ENCODE peak calls at places on chromosome 21, in ten cellular contexts. W is mammary epithelial cell, X is lung, R is GM23338, C is foreskin fibroblast, D is cardiac fibroblast, Z is heart right ventricle, Y is AG04450, A is heart left ventricle, E is endothelial cell. L is an unnamed sample.

GRCh38 chr21:28069446-28069845 is 923.2 kb downstream of the LTN1 start:
- DNase-seq in W (peak), E (no peak), C (peak), X (no peak), Y (peak), R (peak), A (no peak), D (peak), Z (no peak), L (peak)

GRCh38 chr21:13368200-13368599 is 241.4 kb upstream of the POTED start:
- DNase-seq in R (no peak), C (no peak), A (no peak), Z (no peak), X (no peak), Y (no peak), E (no peak), W (no peak), D (no peak), L (no peak)

GRCh38 chr21:41170442-41170841 is 2.5 kb downstream of the BACE2 start:
- DNase-seq in R (peak), W (peak), Y (no peak), Z (peak), E (peak), A (peak), X (peak), D (peak), C (peak), L (peak)

GRCh38 chr21:17709266-17709611 is 96.5 kb upstream of the BTG3 start:
- DNase-seq in W (no peak), X (no peak), C (no peak), E (no peak), A (no peak), R (no peak), D (no peak), Z (no peak), Y (no peak), L (no peak)

GRCh38 chr21:17911628-17912027 is 92.5 kb upstream of the C21orf91 start:
- DNase-seq in Z (no peak), R (no peak), X (no peak), A (no peak), E (no peak), Y (no peak), C (peak), W (peak), D (no peak), L (peak)

GRCh38 chr21:28851645-28852044 is 141.0 kb downstream of the LTN1 start:
- DNase-seq in X (no peak), E (no peak), A (no peak), Y (no peak), R (no peak), Z (no peak), W (no peak), C (no peak), D (no peak), L (no peak)

GRCh38 chr21:19181604-19182140 is 778.1 kb upstream of the TMPRSS15 start:
- DNase-seq in R (no peak), A (no peak), W (no peak), C (no peak), D (no peak), X (no peak), E (no peak), Y (no peak), Z (no peak), L (no peak)

GRCh38 chr21:38729745-38730401 is 75.9 kb upstream of the ETS2 start:
- DNase-seq in W (no peak), C (no peak), A (no peak), Y (no peak), D (no peak), E (no peak), X (no peak), R (no peak), Z (no peak), L (no peak)

GRCh38 chr21:39188521-39189139 is 5.4 kb upstream of the PSMG1 start:
- DNase-seq in E (no peak), Z (no peak), Y (no peak), W (no peak), D (no peak), C (peak), A (no peak), X (no peak), R (no peak), L (no peak)

GRCh38 chr21:14956826-14957225 is 108.0 kb downstream of the NRIP1 start:
- DNase-seq in R (no peak), D (peak), Z (no peak), W (no peak), X (no peak), E (no peak), C (peak), Y (peak), A (no peak), L (peak)

GRCh38 chr21:41064325-41064724 is 103.6 kb upstream of the BACE2 start:
- DNase-seq in R (no peak), W (no peak), A (no peak), Y (no peak), X (no peak), C (no peak), E (no peak), Z (no peak), D (no peak), L (no peak)

GRCh38 chr21:33025471-33026298 is at the start of gene OLIG2:
- DNase-seq in W (no peak), A (no peak), Y (no peak), E (peak), X (no peak), C (peak), Z (no peak), R (peak), D (no peak), L (no peak)

GRCh38 chr21:16194851-16195251 is 465.1 kb downstream of the USP25 start:
- DNase-seq in Z (no peak), D (peak), R (no peak), C (peak), E (no peak), A (no peak), Y (no peak), W (peak), X (no peak), L (peak)

GRCh38 chr21:22813201-22813600 is 1815.0 kb downstream of the NCAM2 start:
- DNase-seq in A (no peak), C (no peak), W (no peak), Y (no peak), Z (no peak), E (no peak), X (no peak), D (no peak), R (no peak), L (no peak)

GRCh38 chr21:25862596-25862995 is 127.8 kb downstream of the GABPA start:
- DNase-seq in C (peak), E (no peak), Y (no peak), D (peak), A (no peak), Z (no peak), W (peak), X (no peak), R (peak), L (peak)

GRCh38 chr21:26070822-26071425 is 99.6 kb downstream of the APP start:
- DNase-seq in W (no peak), D (peak), Z (peak), Y (no peak), C (peak), A (no peak), E (no peak), R (peak), X (peak), L (peak)

GRCh38 chr21:30102881-30103280 is 63.7 kb downstream of the CLDN17 start:
- DNase-seq in Y (no peak), W (no peak), E (no peak), C (no peak), Z (no peak), A (no peak), R (no peak), X (no peak), D (no peak), L (no peak)

GRCh38 chr21:15562748-15563147 is 167.0 kb upstream of the USP25 start:
- DNase-seq in D (no peak), X (no peak), E (no peak), Z (no peak), R (no peak), C (no peak), A (no peak), Y (no peak), W (no peak), L (no peak)

GRCh38 chr21:46435786-46436227 is 22.9 kb upstream of the DIP2A start:
- DNase-seq in D (no peak), E (no peak), C (no peak), X (no peak), Z (no peak), W (no peak), A (no peak), R (peak), Y (no peak), L (no peak)

GRCh38 chr21:21000576-21001175 is 2.5 kb downstream of the NCAM2 start:
- DNase-seq in A (no peak), W (no peak), Y (no peak), E (no peak), X (no peak), D (no peak), R (no peak), C (no peak), Z (no peak), L (no peak)

GRCh38 chr21:40765771-40766170 is 81.2 kb downstream of the DSCAM start:
- DNase-seq in Z (no peak), W (no peak), E (no peak), A (no peak), C (no peak), D (no peak), Y (no peak), X (no peak), R (no peak), L (no peak)

GRCh38 chr21:15001773-15002647 is 62.8 kb downstream of the NRIP1 start:
- DNase-seq in W (no peak), R (peak), Y (no peak), Z (no peak), C (no peak), E (no peak), D (no peak), A (no peak), X (no peak), L (no peak)

GRCh38 chr21:21439761-21440160 is 441.6 kb downstream of the NCAM2 start:
- DNase-seq in W (no peak), Z (no peak), D (peak), E (no peak), X (no peak), R (no peak), C (peak), Y (no peak), A (no peak), L (peak)

GRCh38 chr21:38712076-38712475 is 93.7 kb upstream of the ETS2 start:
- DNase-seq in C (peak), W (peak), A (no peak), Z (peak), R (peak), X (no peak), Y (no peak), D (peak), E (peak), L (peak)

GRCh38 chr21:14542638-14543037 is 3.5 kb downstream of the SAMSN1 start:
- DNase-seq in A (no peak), Y (no peak), W (no peak), E (no peak), D (no peak), C (no peak), X (no peak), Z (no peak), R (no peak), L (no peak)

GRCh38 chr21:24188511-24188910 is 1418.8 kb downstream of the MRPL39 start:
- DNase-seq in D (no peak), W (no peak), A (no peak), R (no peak), Z (no peak), E (no peak), C (peak), X (no peak), Y (peak), L (peak)

GRCh38 chr21:26064506-26064905 is 106.1 kb downstream of the APP start:
- DNase-seq in E (peak), A (no peak), R (peak), C (no peak), Z (no peak), D (no peak), X (no peak), Y (no peak), W (no peak), L (no peak)

GRCh38 chr21:26846036-26846931 is 1.1 kb upstream of the ADAMTS1 start:
- DNase-seq in A (peak), Z (peak), X (peak), W (peak), E (peak), R (peak), Y (no peak), C (peak), D (peak), L (peak)

GRCh38 chr21:38041493-38041892 is 125.2 kb upstream of the KCNJ6 start:
- DNase-seq in W (no peak), C (no peak), X (no peak), E (no peak), A (no peak), D (no peak), Y (no peak), R (peak), Z (no peak), L (no peak)

GRCh38 chr21:33964706-33965325 is 49.2 kb upstream of the ATP5PO start:
- DNase-seq in A (no peak), R (no peak), X (no peak), Z (no peak), Y (no peak), D (no peak), C (peak), W (no peak), E (no peak), L (peak)

GRCh38 chr21:39969691-39970364 is 102.6 kb downstream of the PCP4 start:
- DNase-seq in C (no peak), W (no peak), Y (no peak), E (no peak), D (no peak), R (no peak), X (no peak), Z (no peak), A (no peak), L (no peak)

GRCh38 chr21:18002393-18002792 is 183.2 kb upstream of the C21orf91 start:
- DNase-seq in C (no peak), Y (no peak), Z (no peak), X (no peak), E (no peak), D (no peak), R (no peak), A (no peak), W (no peak), L (no peak)

GRCh38 chr21:22421416-22422190 is 1423.4 kb downstream of the NCAM2 start:
- DNase-seq in Y (no peak), Z (no peak), R (no peak), W (no peak), C (no peak), X (no peak), A (no peak), E (no peak), D (no peak), L (no peak)

GRCh38 chr21:26909972-26910371 is 56.9 kb downstream of the ADAMTS5 start:
- DNase-seq in W (no peak), D (peak), X (no peak), Y (no peak), Z (peak), C (peak), E (peak), A (no peak), R (peak), L (peak)

GRCh38 chr21:46552274-46552673 is 52.6 kb downstream of the S100B start:
- DNase-seq in W (no peak), A (no peak), Y (no peak), X (peak), R (no peak), Z (no peak), C (no peak), D (no peak), E (peak), L (no peak)

GRCh38 chr21:45152265-45152746 is 77.9 kb downstream of the ADARB1 start:
- DNase-seq in D (no peak), W (no peak), Y (no peak), R (peak), X (no peak), Z (no peak), C (no peak), A (peak), E (peak), L (no peak)
- TF ChIP-seq CTCF in D (no peak), W (no peak), Y (no peak), R (peak), X (peak), Z (no peak), C (no peak), A (no peak), E (no peak), L (no peak)

GRCh38 chr21:42618713-42619112 is 34.7 kb upstream of the PDE9A start:
- DNase-seq in E (no peak), C (no peak), W (no peak), R (no peak), X (no peak), D (no peak), A (no peak), Y (no peak), Z (no peak), L (no peak)
- TF ChIP-seq CTCF in E (no peak), C (no peak), W (no peak), R (no peak), X (no peak), D (no peak), A (no peak), Y (no peak), Z (no peak), L (no peak)

GRCh38 chr21:36747815-36748381 is 49.0 kb downstream of the SIM2 start:
- DNase-seq in A (peak), R (peak), X (no peak), Y (no peak), W (no peak), E (peak), D (peak), C (peak), Z (peak), L (peak)
- TF ChIP-seq CTCF in A (peak), R (no peak), X (no peak), Y (peak), W (peak), E (no peak), D (no peak), C (no peak), Z (no peak), L (no peak)

GRCh38 chr21:36657999-36658398 is 40.9 kb upstream of the SIM2 start:
- DNase-seq in R (no peak), W (no peak), Y (no peak), A (no peak), Z (no peak), E (no peak), X (no peak), D (no peak), C (no peak), L (no peak)

GRCh38 chr21:36658926-36659325 is 40.0 kb upstream of the SIM2 start:
- DNase-seq in R (no peak), Y (no peak), D (no peak), C (no peak), W (no peak), A (no peak), X (no peak), Z (no peak), E (no peak), L (no peak)

GRCh38 chr21:36664678-36665022 is 34.3 kb upstream of the SIM2 start:
- DNase-seq in R (no peak), D (no peak), A (no peak), C (no peak), E (no peak), X (no peak), W (no peak), Y (no peak), Z (no peak), L (no peak)

GRCh38 chr21:36663033-36663855 is 35.7 kb upstream of the SIM2 start:
- DNase-seq in R (no peak), E (no peak), X (no peak), A (no peak), C (peak), W (peak), Y (no peak), Z (no peak), D (no peak), L (peak)

GRCh38 chr21:36661511-36662309 is 37.2 kb upstream of the SIM2 start:
- DNase-seq in C (peak), X (no peak), R (peak), D (peak), A (peak), Y (no peak), E (peak), Z (peak), W (no peak), L (peak)
- TF ChIP-seq CTCF in C (peak), X (no peak), R (peak), D (peak), A (peak), Y (peak), E (no peak), Z (peak), W (peak), L (peak)

DNA sequence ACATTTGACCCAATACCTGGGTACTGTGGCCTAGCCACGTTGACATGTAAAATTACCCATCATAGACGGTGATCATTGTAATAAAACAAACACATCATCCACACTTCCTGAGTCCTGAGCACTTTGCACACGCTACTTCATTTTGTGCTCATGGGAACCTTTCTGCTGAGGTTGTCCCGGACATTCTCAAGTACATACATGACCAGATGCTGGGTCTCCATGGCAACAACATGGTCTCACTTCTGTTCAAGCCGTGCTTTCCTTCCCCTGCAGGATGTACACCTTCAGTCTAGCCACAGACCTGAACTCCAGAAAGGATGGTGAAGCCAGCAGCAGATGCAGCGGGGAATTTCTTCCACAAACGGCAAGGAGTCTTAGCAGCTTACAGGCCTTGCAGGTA is 22.7 kb downstream of the UBASH3A start:
- DNase-seq in E (no peak), C (no peak), D (no peak), Z (no peak), R (no peak), Y (no peak), W (no peak), A (no peak), X (no peak), L (no peak)
- TF ChIP-seq CTCF in E (no peak), C (no peak), D (no peak), Z (no peak), R (no peak), Y (no peak), W (no peak), A (no peak), X (no peak), L (no peak)

GRCh38 chr21:42456457-42456856 is 39.6 kb downstream of the RSPH1 start:
- DNase-seq in R (no peak), X (no peak), W (peak), E (no peak), A (no peak), Z (no peak), C (no peak), D (no peak), Y (no peak), L (no peak)

GRCh38 chr21:42454221-42454570 is 41.8 kb downstream of the RSPH1 start:
- DNase-seq in E (no peak), Y (no peak), X (no peak), W (no peak), C (no peak), D (no peak), A (no peak), Z (no peak), R (no peak), L (no peak)

GRCh38 chr21:42455754-42456440 is 40.1 kb downstream of the RSPH1 start:
- DNase-seq in A (no peak), Y (no peak), W (no peak), C (no peak), D (no peak), E (no peak), R (no peak), X (no peak), Z (no peak), L (no peak)

GRCh38 chr21:42454791-42455190 is 41.2 kb downstream of the RSPH1 start:
- DNase-seq in W (no peak), C (no peak), R (no peak), E (no peak), Y (no peak), X (no peak), Z (no peak), D (no peak), A (no peak), L (no peak)

GRCh38 chr21:42455196-42455595 is 40.8 kb downstream of the RSPH1 start:
- DNase-seq in C (no peak), A (no peak), D (no peak), Y (no peak), X (no peak), E (no peak), R (no peak), Z (no peak), W (peak), L (no peak)
- TF ChIP-seq CTCF in C (no peak), A (no peak), D (no peak), Y (no peak), X (no peak), E (no peak), R (no peak), Z (no peak), W (no peak), L (no peak)

GRCh38 chr21:36403713-36404112 is 18.5 kb downstream of the CHAF1B start:
- DNase-seq in W (no peak), D (no peak), C (no peak), Y (no peak), Z (no peak), R (no peak), X (no peak), A (no peak), E (no peak), L (no peak)

GRCh38 chr21:36411301-36411700 is 26.1 kb downstream of the CHAF1B start:
- DNase-seq in R (no peak), X (no peak), C (no peak), Y (no peak), Z (no peak), D (no peak), E (no peak), W (no peak), A (no peak), L (no peak)

GRCh38 chr21:36412916-36413315 is 27.7 kb downstream of the CHAF1B start:
- DNase-seq in D (no peak), W (no peak), A (no peak), R (no peak), C (no peak), Z (no peak), Y (no peak), E (no peak), X (no peak), L (no peak)

GRCh38 chr21:36408568-36408967 is 23.4 kb downstream of the CHAF1B start:
- DNase-seq in Y (no peak), R (no peak), C (no peak), W (no peak), Z (no peak), E (no peak), A (no peak), X (no peak), D (no peak), L (no peak)
- TF ChIP-seq CTCF in Y (no peak), R (no peak), C (no peak), W (no peak), Z (no peak), E (no peak), A (no peak), X (no peak), D (no peak), L (no peak)

DNA sequence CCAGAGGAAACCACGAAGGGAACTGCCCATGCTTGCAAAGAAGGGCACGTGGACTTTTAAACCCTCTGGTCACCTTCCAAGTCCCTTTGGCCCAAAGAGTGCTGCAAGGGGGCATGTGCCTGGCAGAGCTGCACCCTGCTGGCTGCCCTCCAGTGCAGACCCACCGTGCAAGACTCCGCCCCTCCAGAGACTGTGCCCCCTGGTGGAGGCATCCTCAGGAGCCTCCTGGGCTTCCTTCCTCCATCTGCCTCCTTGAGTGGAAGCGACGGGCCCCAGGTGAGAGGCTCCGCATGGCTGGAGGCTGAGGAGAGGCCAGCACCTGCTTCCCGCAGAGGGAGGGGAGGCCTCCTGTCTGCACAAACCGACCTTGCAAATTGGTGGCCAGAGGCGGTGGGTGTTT is 100.7 kb downstream of the CRYAA start:
- DNase-seq in C (no peak), X (no peak), A (peak), Y (no peak), W (no peak), R (peak), Z (no peak), D (no peak), E (peak), L (no peak)
- TF ChIP-seq CTCF in C (peak), X (no peak), A (no peak), Y (peak), W (no peak), R (peak), Z (peak), D (peak), E (no peak), L (peak)